ENCODE peak calls at places on chromosomes 5 and 9, in four cellular contexts. J is neural progenitor cell; D is stimulated activated naive CD8-positive, alpha-beta T cell treated with anti-CD3 and anti-CD28 coated beads, Interleukin-15, amount 100 ng/mL, for 72 hours; T is activated CD4-positive, CD25-positive, alpha-beta regulatory T cell treated with anti-CD3 and anti-CD28 coated beads, Interleukin-2, amount 50 U/mL, for 72 hours. C is an unnamed sample.

GRCh38 chr9:136107953-136108647 is 10.6 kb downstream of the TMEM250 start:
- DNase-seq in J (no peak), D (no peak), T (no peak), C (no peak)

GRCh38 chr5:115348175-115348574 is 51.7 kb upstream of the CCDC112 start:
- DNase-seq in J (no peak), D (no peak), T (no peak), C (no peak)

GRCh38 chr9:2787065-2787464 is 56.8 kb downstream of the PUM3 start:
- DNase-seq in J (no peak), D (no peak), T (no peak), C (peak; percentile 38)

GRCh38 chr5:154630410-154630809 is 124.8 kb upstream of the LARP1 start:
- DNase-seq in J (no peak), D (no peak), T (no peak), C (peak; percentile 57)

GRCh38 chr5:31767335-31768031 is 128.6 kb downstream of the PDZD2 start:
- DNase-seq in J (no peak), D (no peak), T (no peak), C (no peak)

GRCh38 chr5:78526049-78526525 is 122.5 kb downstream of the LHFPL2 start:
- DNase-seq in J (no peak), D (no peak), T (no peak), C (peak; percentile 65)

GRCh38 chr5:54876-55569 is 36.9 kb upstream of the PLEKHG4B start:
- DNase-seq in J (no peak), D (no peak), T (no peak), C (no peak)

GRCh38 chr5:102796481-102796880 is 41.4 kb downstream of the PAM start:
- DNase-seq in J (no peak), D (no peak), T (no peak), C (no peak)

GRCh38 chr5:80220268-80220897 is 35.5 kb downstream of the SERINC5 start:
- DNase-seq in J (no peak), D (no peak), T (no peak), C (no peak)

GRCh38 chr5:61047346-61047745 is 102.3 kb downstream of the NDUFAF2 start:
- DNase-seq in J (no peak), D (no peak), T (no peak), C (no peak)

GRCh38 chr9:130701059-130702022 is 7.8 kb downstream of the EXOSC2 start:
- DNase-seq in J (peak; percentile 94), D (peak; percentile 64), T (peak; percentile 73), C (peak; percentile 81)

GRCh38 chr9:109887079-109887478 is 107.1 kb downstream of the PALM2AKAP2 start:
- DNase-seq in J (no peak), D (no peak), T (no peak), C (peak; percentile 33)

GRCh38 chr5:14110680-14111079 is 32.5 kb upstream of the TRIO start:
- DNase-seq in J (no peak), D (no peak), T (no peak), C (peak; percentile 68)

GRCh38 chr9:77457916-77458592 is 190.1 kb downstream of the GNA14 start:
- DNase-seq in J (peak; percentile 84), D (peak; percentile 64), T (peak; percentile 50), C (peak; percentile 79)

GRCh38 chr9:5879419-5880181 is 11.1 kb upstream of the MLANA start:
- DNase-seq in J (peak; percentile 8), D (no peak), T (no peak), C (peak; percentile 91)

GRCh38 chr5:126648471-126648870 is 47.7 kb downstream of the PHAX start:
- DNase-seq in J (no peak), D (no peak), T (no peak), C (no peak)

GRCh38 chr5:149581192-149581861 is at the start of gene ARHGEF37:
- DNase-seq in J (peak; percentile 63), D (peak; percentile 50), T (peak; percentile 46), C (peak; percentile 41)

GRCh38 chr9:98732801-98733200 is 24.1 kb upstream of the GABBR2 start:
- DNase-seq in J (no peak), D (no peak), T (no peak), C (no peak)

GRCh38 chr5:142817961-142818431 is 47.8 kb downstream of the ARHGAP26 start:
- DNase-seq in J (no peak), D (no peak), T (no peak), C (no peak)

GRCh38 chr5:72558383-72558782 is 51.2 kb upstream of the ZNF366 start:
- DNase-seq in J (no peak), D (no peak), T (no peak), C (peak; percentile 17)

GRCh38 chr5:174159327-174160247 is 114.1 kb downstream of the NSG2 start:
- DNase-seq in J (no peak), D (no peak), T (no peak), C (peak; percentile 31)